ENCODE peak calls at places on chromosome 14, in eight cellular contexts. D is neural progenitor cell, J is GM23248, F is GM23338, N is hepatocyte, K is PC-3, V is HCT116, B is MM.1S. L is an unnamed sample. For H4K20me1, the result is how much of the 10 kb centered on the place peaks cover.

GRCh38 chr14:106844608-106845285 is 1318.4 kb downstream of the TMEM121 start:
- DNase-seq in B (no peak), D (no peak), V (no peak), F (no peak), J (no peak), K (peak), N (no peak), L (peak)

GRCh38 chr14:104171029-104171697 is 32.8 kb downstream of the KIF26A start:
- DNase-seq in K (peak), N (peak), F (peak), V (no peak), J (no peak), D (peak), B (no peak), L (no peak)

GRCh38 chr14:22482782-22483553 is 106.1 kb downstream of the DAD1 start:
- DNase-seq in N (no peak), V (no peak), J (no peak), D (no peak), F (no peak), K (no peak), B (no peak), L (no peak)

GRCh38 chr14:75262641-75263040 is 16.0 kb upstream of the FOS start:
- DNase-seq in K (no peak), D (no peak), V (no peak), F (no peak), B (no peak), N (no peak), J (no peak), L (no peak)

GRCh38 chr14:92259613-92260357 is 63.2 kb upstream of the SLC24A4 start:
- DNase-seq in D (peak), B (peak), F (no peak), N (no peak), K (no peak), V (no peak), J (no peak), L (peak)

GRCh38 chr14:96752594-96752993 is 44.6 kb upstream of the VRK1 start:
- DNase-seq in F (no peak), J (peak), V (no peak), N (no peak), D (no peak), K (no peak), B (no peak), L (no peak)

GRCh38 chr14:92646952-92647461 is 101.4 kb downstream of the LGMN start:
- DNase-seq in J (peak), F (no peak), B (no peak), K (peak), N (peak), D (no peak), V (no peak), L (no peak)

GRCh38 chr14:68669644-68670343 is 123.1 kb downstream of the ZFP36L1 start:
- DNase-seq in F (no peak), N (no peak), K (no peak), V (no peak), D (no peak), J (peak), B (no peak), L (no peak)

GRCh38 chr14:63470877-63471565 is 72.2 kb downstream of the PPP2R5E start:
- DNase-seq in B (peak), J (peak), F (no peak), V (peak), K (peak), N (peak), D (no peak), L (no peak)

GRCh38 chr14:84006643-84007137 is 1523.3 kb upstream of the FLRT2 start:
- DNase-seq in N (no peak), J (no peak), K (peak), D (peak), B (no peak), V (no peak), F (peak), L (no peak)

GRCh38 chr14:32201816-32202467 is at the start of gene RNU6-7:
- DNase-seq in D (peak), B (no peak), F (peak), J (peak), K (no peak), V (no peak), N (peak), L (no peak)

GRCh38 chr14:52789118-52789517 is 2.3 kb downstream of the GNPNAT1 start:
- DNase-seq in K (no peak), N (no peak), V (no peak), F (no peak), B (no peak), D (peak), J (peak), L (no peak)

GRCh38 chr14:92663049-92663448 is 85.4 kb downstream of the LGMN start:
- DNase-seq in N (no peak), K (peak), D (no peak), B (no peak), J (no peak), F (no peak), V (no peak), L (no peak)

GRCh38 chr14:101441710-101442109 is 119.6 kb upstream of the DIO3 start:
- DNase-seq in J (no peak), B (no peak), D (no peak), F (no peak), N (no peak), V (no peak), K (no peak), L (no peak)

GRCh38 chr14:45194964-45195363 is 58.0 kb downstream of the MIS18BP1 start:
- DNase-seq in F (no peak), V (no peak), J (no peak), K (no peak), D (no peak), N (no peak), B (peak), L (no peak)

GRCh38 chr14:77099425-77100167 is 1.5 kb downstream of the CIPC start:
- DNase-seq in F (no peak), N (peak), K (peak), J (peak), B (no peak), D (no peak), V (no peak), L (no peak)

GRCh38 chr14:72621387-72622065 is 272.4 kb downstream of the DPF3 start:
- DNase-seq in D (no peak), J (no peak), F (peak), K (no peak), B (no peak), V (no peak), N (no peak), L (no peak)

GRCh38 chr14:72630374-72630773 is 263.5 kb downstream of the DPF3 start:
- DNase-seq in F (no peak), D (no peak), B (no peak), V (no peak), N (no peak), J (no peak), K (no peak), L (no peak)

GRCh38 chr14:72631401-72631800 is 262.5 kb downstream of the DPF3 start:
- DNase-seq in B (no peak), V (no peak), F (no peak), N (no peak), J (no peak), D (no peak), K (no peak), L (no peak)

GRCh38 chr14:72629534-72629933 is 264.4 kb downstream of the DPF3 start:
- DNase-seq in F (no peak), D (no peak), V (no peak), J (no peak), B (no peak), K (no peak), N (no peak), L (no peak)

GRCh38 chr14:72625689-72626088 is 268.2 kb downstream of the DPF3 start:
- DNase-seq in V (no peak), B (no peak), K (no peak), D (no peak), J (no peak), F (no peak), N (no peak), L (no peak)
- TF ChIP-seq EZH2phosphoT487 in V (no peak), B (no peak), K (no peak), D (no peak), J (no peak), F (no peak), N (no peak), L (no peak)

GRCh38 chr14:105273062-105273461 is 24.7 kb downstream of the BTBD6 start:
- DNase-seq in J (no peak), N (no peak), B (no peak), V (no peak), K (peak), F (no peak), D (no peak), L (no peak)
- H4K20me1 ChIP-seq in J (under half), N (under half), B (under half), V (under half), K (under half), F (under half), D (under half), L (under half)

DNA sequence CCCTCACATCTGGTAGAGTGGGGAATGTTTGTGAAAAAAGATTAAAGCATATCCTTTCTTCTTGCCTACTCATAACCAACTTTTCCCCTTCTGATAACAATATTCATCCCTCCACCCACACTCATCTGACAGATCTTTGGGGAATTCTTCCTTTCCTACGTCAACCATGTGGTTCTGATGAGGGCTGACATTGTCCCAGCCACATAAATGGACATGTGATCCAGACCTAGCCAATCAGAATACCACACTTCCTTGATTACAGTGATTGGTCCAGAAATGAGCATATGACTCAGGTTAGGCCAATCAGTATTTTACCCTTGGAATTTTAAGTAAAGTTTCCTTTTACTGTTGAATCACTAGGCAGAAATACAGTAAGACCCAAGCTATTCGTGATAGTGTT is 58.9 kb downstream of the GPR65 start:
- DNase-seq in V (no peak), N (no peak), B (no peak), F (no peak), K (no peak), J (no peak), D (no peak), L (no peak)
- TF ChIP-seq EZH2phosphoT487 in V (no peak), N (no peak), B (no peak), F (no peak), K (no peak), J (no peak), D (no peak), L (no peak)

GRCh38 chr14:99187858-99188257 is 84.1 kb downstream of the BCL11B start:
- DNase-seq in V (no peak), J (no peak), B (no peak), K (no peak), D (no peak), N (no peak), F (no peak), L (no peak)

GRCh38 chr14:99186956-99187690 is 84.9 kb downstream of the BCL11B start:
- DNase-seq in F (no peak), B (no peak), N (no peak), V (no peak), D (no peak), K (no peak), J (no peak), L (no peak)

GRCh38 chr14:99189201-99189801 is 82.7 kb downstream of the BCL11B start:
- DNase-seq in B (no peak), J (peak), F (no peak), N (no peak), K (no peak), D (no peak), V (no peak), L (no peak)

GRCh38 chr14:99190696-99191662 is 81.0 kb downstream of the BCL11B start:
- DNase-seq in D (no peak), B (no peak), N (no peak), V (no peak), K (no peak), J (no peak), F (peak), L (no peak)

GRCh38 chr14:99188721-99189120 is 83.3 kb downstream of the BCL11B start:
- DNase-seq in K (no peak), J (no peak), D (peak), B (no peak), F (peak), V (no peak), N (no peak), L (no peak)
- H4K20me1 ChIP-seq in K (under half), J (under half), D (under half), B (under half), F (under half), V (under half), N (under half), L (under half)

DNA sequence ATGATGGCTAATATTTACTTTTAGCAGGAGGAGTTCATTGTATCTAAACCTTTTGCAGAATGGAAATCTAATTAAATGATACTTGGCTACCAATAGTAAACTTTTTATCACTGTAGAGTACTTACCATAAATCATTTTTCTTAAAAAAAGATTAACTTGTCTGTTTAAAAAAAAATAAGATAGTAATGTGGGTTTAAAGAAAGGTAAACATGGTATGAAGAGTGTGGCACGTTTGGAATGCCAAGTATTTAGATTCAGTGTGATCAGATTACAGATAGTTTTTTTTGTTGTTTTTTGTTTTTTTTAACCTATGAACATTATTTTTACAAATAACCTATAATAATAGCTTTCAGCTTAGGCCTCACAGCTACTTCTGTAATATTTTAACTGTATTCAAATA is 25.8 kb downstream of the KTN1 start:
- DNase-seq in V (no peak), F (peak), B (no peak), K (peak), J (no peak), N (no peak), D (no peak), L (no peak)
- TF ChIP-seq EZH2phosphoT487 in V (no peak), F (no peak), B (no peak), K (no peak), J (no peak), N (no peak), D (no peak), L (no peak)

DNA sequence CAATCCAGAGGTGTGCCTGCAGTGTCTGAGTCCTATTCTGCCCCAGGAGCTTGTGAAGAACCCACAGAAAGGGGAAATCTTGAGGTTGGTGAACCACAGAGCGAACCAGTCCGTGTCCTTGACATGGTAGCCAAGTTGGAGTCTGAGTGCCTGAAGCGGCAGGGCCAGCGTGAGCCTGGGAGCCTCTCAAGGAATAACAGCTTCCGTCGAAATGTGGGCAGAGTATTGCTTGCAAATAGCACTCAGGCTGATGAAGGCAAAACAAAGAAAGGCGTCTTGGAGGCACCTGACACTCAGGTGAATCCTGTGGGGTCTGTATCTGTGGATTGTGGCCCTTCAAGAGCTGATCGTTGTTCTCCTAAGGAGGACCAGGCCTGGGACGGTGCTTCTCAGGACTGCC is 60.5 kb downstream of the ATG14 start:
- DNase-seq in F (no peak), K (no peak), B (no peak), N (no peak), D (no peak), V (no peak), J (no peak), L (no peak)
- H4K20me1 ChIP-seq in F (under half), K (under half), B (under half), N (under half), D (under half), V (under half), J (under half), L (under half)

GRCh38 chr14:35742448-35742847 is 66.6 kb downstream of the RALGAPA1 start:
- DNase-seq in V (no peak), N (no peak), B (no peak), J (no peak), F (no peak), K (no peak), D (no peak), L (no peak)

GRCh38 chr14:35750202-35750904 is 58.7 kb downstream of the RALGAPA1 start:
- DNase-seq in F (no peak), K (no peak), J (no peak), D (no peak), V (no peak), B (no peak), N (no peak), L (no peak)

GRCh38 chr14:35752380-35752779 is 56.7 kb downstream of the RALGAPA1 start:
- DNase-seq in J (no peak), N (no peak), D (no peak), V (no peak), F (no peak), B (no peak), K (no peak), L (no peak)

GRCh38 chr14:35742032-35742371 is 67.1 kb downstream of the RALGAPA1 start:
- DNase-seq in D (no peak), K (no peak), V (no peak), B (no peak), N (no peak), F (no peak), J (no peak), L (no peak)

GRCh38 chr14:35747379-35747778 is 61.7 kb downstream of the RALGAPA1 start:
- DNase-seq in K (peak), J (no peak), B (no peak), N (no peak), V (no peak), F (peak), D (no peak), L (no peak)
- TF ChIP-seq EZH2phosphoT487 in K (no peak), J (no peak), B (no peak), N (no peak), V (no peak), F (no peak), D (no peak), L (no peak)